ENCODE peak calls at places on chromosomes 12 and 14, in ten cellular contexts. E, Z, B, I, S, F, G, U, K and X are unnamed samples.

GRCh38 chr12:117134059-117134458 is 34.8 kb upstream of the TESC start:
- DNase-seq in I (peak; percentile 5), K (no peak), U (peak; percentile 53), E (no peak), S (peak; percentile 14), B (no peak), Z (no peak), F (peak; percentile 66), G (no peak), X (no peak)

GRCh38 chr14:63717704-63718103 is 10.2 kb downstream of the SGPP1 start:
- DNase-seq in F (peak; percentile 50), E (no peak), B (peak; percentile 47), S (no peak), U (no peak), K (no peak), I (no peak), G (no peak), Z (no peak), X (no peak)

GRCh38 chr14:38262844-38263243 is 7.0 kb upstream of the CLEC14A start:
- DNase-seq in F (no peak), S (no peak), K (no peak), B (no peak), U (no peak), I (no peak), E (no peak), G (no peak), Z (no peak), X (no peak)

GRCh38 chr12:109863961-109864712 is 16.2 kb downstream of the GLTP start:
- DNase-seq in K (no peak), G (no peak), B (peak; percentile 66), E (no peak), F (no peak), S (no peak), Z (peak; percentile 71), I (no peak), U (no peak), X (no peak)

GRCh38 chr12:80712866-80713265 is 3.8 kb upstream of the MYF5 start:
- DNase-seq in F (no peak), Z (no peak), U (no peak), G (no peak), I (no peak), E (no peak), B (no peak), S (no peak), K (no peak), X (no peak)

GRCh38 chr12:100688451-100688864 is 106.1 kb upstream of the ANO4 start:
- DNase-seq in K (no peak), U (no peak), G (no peak), B (no peak), E (no peak), S (no peak), I (no peak), Z (no peak), F (no peak), X (no peak)

GRCh38 chr12:49882248-49882850 is 21.4 kb downstream of the FAIM2 start:
- DNase-seq in B (no peak), U (no peak), F (no peak), Z (peak; percentile 27), S (no peak), K (no peak), E (no peak), G (no peak), I (no peak), X (no peak)

GRCh38 chr14:104942586-104942985 is 17.9 kb downstream of the PLD4 start:
- DNase-seq in G (no peak), F (no peak), I (no peak), Z (no peak), S (no peak), K (no peak), E (no peak), B (no peak), U (no peak), X (no peak)

GRCh38 chr12:107990325-107990724 is 138.8 kb upstream of the WSCD2 start:
- DNase-seq in F (peak; percentile 44), Z (no peak), U (peak; percentile 4), S (peak; percentile 1), E (no peak), B (peak; percentile 49), I (no peak), G (peak; percentile 66), K (peak; percentile 16), X (no peak)

GRCh38 chr14:90795744-90796143 is 20.5 kb downstream of the TTC7B start:
- DNase-seq in F (no peak), Z (no peak), I (no peak), G (no peak), U (no peak), E (no peak), S (no peak), B (peak; percentile 31), K (no peak), X (no peak)

GRCh38 chr12:124753230-124753595 is 110.5 kb downstream of the SCARB1 start:
- DNase-seq in B (no peak), K (no peak), F (no peak), G (no peak), S (no peak), I (no peak), U (no peak), E (no peak), Z (no peak), X (peak; percentile 46)

GRCh38 chr12:29662737-29663323 is 120.9 kb downstream of the TMTC1 start:
- DNase-seq in F (no peak), G (no peak), E (no peak), Z (no peak), K (no peak), S (no peak), B (no peak), I (no peak), U (no peak), X (no peak)

GRCh38 chr12:42729532-42729895 is 140.0 kb upstream of the PRICKLE1 start:
- DNase-seq in S (no peak), E (no peak), I (no peak), U (no peak), B (no peak), F (no peak), Z (no peak), G (no peak), K (no peak), X (no peak)

GRCh38 chr12:53096089-53096741 is 1.3 kb upstream of the IGFBP6 start:
- DNase-seq in Z (no peak), G (peak; percentile 38), I (no peak), K (peak; percentile 82), F (no peak), S (no peak), B (no peak), U (no peak), E (no peak), X (peak; percentile 89)

GRCh38 chr14:32230181-32230580 is 27.1 kb upstream of the RNU6-8 start:
- DNase-seq in U (no peak), I (no peak), S (no peak), Z (no peak), F (no peak), G (no peak), E (no peak), K (no peak), B (peak; percentile 69), X (no peak)

GRCh38 chr12:6277982-6278438 is 32.5 kb upstream of the PLEKHG6 start:
- DNase-seq in U (peak; percentile 27), F (no peak), K (peak; percentile 21), E (no peak), S (no peak), G (no peak), B (peak; percentile 38), Z (peak; percentile 73), I (no peak), X (no peak)

GRCh38 chr14:92217956-92218355 is 96.2 kb downstream of the CPSF2 start:
- DNase-seq in B (no peak), F (no peak), E (no peak), S (no peak), I (no peak), G (no peak), U (no peak), K (no peak), Z (no peak), X (no peak)

GRCh38 chr12:111396726-111397445 is 8.8 kb upstream of the SH2B3 start:
- DNase-seq in Z (peak; percentile 91), B (peak; percentile 87), F (peak; percentile 90), S (peak; percentile 74), U (peak; percentile 82), K (peak; percentile 88), I (peak; percentile 70), E (peak; percentile 80), G (peak; percentile 94), X (peak; percentile 94)

GRCh38 chr12:125381373-125381772 is 316.1 kb downstream of the AACS start:
- DNase-seq in I (no peak), K (no peak), E (no peak), B (no peak), F (no peak), U (no peak), Z (no peak), G (peak; percentile 45), S (no peak), X (peak; percentile 35)

GRCh38 chr12:1457901-1458300 is 136.5 kb downstream of the FBXL14 start:
- DNase-seq in I (no peak), K (no peak), F (no peak), E (no peak), G (no peak), S (no peak), B (no peak), Z (no peak), U (no peak), X (no peak)

GRCh38 chr12:74031045-74031444 is 506.6 kb upstream of the ATXN7L3B start:
- DNase-seq in S (no peak), G (no peak), E (no peak), U (no peak), I (no peak), K (no peak), F (no peak), B (no peak), Z (no peak), X (no peak)

GRCh38 chr12:34406228-34406995 is 384.1 kb downstream of the ALG10 start:
- DNase-seq in F (no peak), G (no peak), Z (peak; percentile 24), U (no peak), I (no peak), S (no peak), K (peak; percentile 3), E (no peak), B (no peak), X (no peak)

GRCh38 chr12:88955541-88955940 is 375.3 kb upstream of the KITLG start:
- DNase-seq in S (no peak), B (no peak), G (no peak), F (no peak), Z (no peak), K (no peak), I (no peak), U (no peak), E (no peak), X (no peak)

GRCh38 chr12:19456176-19456575 is 16.9 kb downstream of the AEBP2 start:
- DNase-seq in G (no peak), B (no peak), S (no peak), E (no peak), F (no peak), U (no peak), I (no peak), K (peak; percentile 50), Z (no peak), X (no peak)

GRCh38 chr14:80930836-80931389 is 10.6 kb downstream of the CEP128 start:
- DNase-seq in B (peak; percentile 3), K (no peak), Z (no peak), U (no peak), E (peak; percentile 8), S (no peak), G (no peak), F (peak; percentile 85), I (no peak), X (no peak)

GRCh38 chr12:89768586-89769482 is 60.2 kb upstream of the ATP2B1 start:
- DNase-seq in K (no peak), E (no peak), Z (no peak), U (peak; percentile 7), I (no peak), G (no peak), S (no peak), F (peak; percentile 11), B (peak; percentile 78), X (no peak)

GRCh38 chr12:86139671-86140070 is 116.5 kb downstream of the MGAT4C start:
- DNase-seq in S (no peak), I (no peak), K (no peak), B (no peak), E (no peak), F (no peak), Z (no peak), G (no peak), U (no peak), X (no peak)